ENCODE peak calls at places on chromosomes 12 and 14, in nine cellular contexts. Z, O, T, C, U, E, R, M and G are unnamed samples.
A peak's percentile ranks its signal among the peaks of the same experiment; 100 is the strongest.

GRCh38 chr12:63875703-63876102 is 31.2 kb downstream of the SRGAP1 start:
- DNase-seq in Z (no peak), O (no peak), T (no peak), C (no peak), U (no peak), E (no peak), R (no peak), M (no peak), G (no peak)

GRCh38 chr12:68790952-68791234 is 17.1 kb upstream of the MDM2 start:
- DNase-seq in Z (no peak), O (no peak), T (no peak), C (no peak), U (no peak), E (no peak), R (no peak), M (no peak), G (no peak)

GRCh38 chr12:46263140-46264017 is 5.5 kb downstream of the SLC38A1 start:
- DNase-seq in Z (no peak), O (no peak), T (no peak), C (no peak), U (no peak), E (no peak), R (no peak), M (no peak), G (no peak)

GRCh38 chr12:42589465-42590323 is at the start of gene PRICKLE1:
- DNase-seq in Z (no peak), O (no peak), T (no peak), C (peak; percentile 62), U (peak; percentile 61), E (peak; percentile 4), R (no peak), M (peak; percentile 6), G (peak; percentile 67)

GRCh38 chr14:34933301-34933700 is 49.5 kb upstream of the SRP54 start:
- DNase-seq in Z (no peak), O (no peak), T (no peak), C (no peak), U (no peak), E (no peak), R (no peak), M (no peak), G (no peak)

GRCh38 chr14:88322505-88323085 is 474 bp downstream of the KCNK10 start:
- DNase-seq in Z (peak; percentile 41), O (no peak), T (no peak), C (no peak), U (no peak), E (peak; percentile 18), R (no peak), M (no peak), G (no peak)

GRCh38 chr12:49342914-49343731 is 3.6 kb upstream of the DNAJC22 start:
- DNase-seq in Z (no peak), O (no peak), T (no peak), C (no peak), U (no peak), E (no peak), R (no peak), M (no peak), G (no peak)

GRCh38 chr14:103316723-103317122 is 17.3 kb upstream of the EIF5 start:
- DNase-seq in Z (no peak), O (no peak), T (no peak), C (no peak), U (no peak), E (no peak), R (no peak), M (no peak), G (no peak)

GRCh38 chr14:55712505-55712904 is 132.5 kb downstream of the KTN1 start:
- DNase-seq in Z (no peak), O (no peak), T (no peak), C (no peak), U (no peak), E (no peak), R (no peak), M (no peak), G (no peak)

GRCh38 chr12:101604132-101604531 is 9.4 kb downstream of the MYBPC1 start:
- DNase-seq in Z (no peak), O (no peak), T (no peak), C (no peak), U (no peak), E (no peak), R (no peak), M (no peak), G (no peak)

GRCh38 chr12:124866883-124867232 is 3.2 kb upstream of the SCARB1 start:
- DNase-seq in Z (no peak), O (no peak), T (no peak), C (no peak), U (no peak), E (no peak), R (no peak), M (no peak), G (no peak)

GRCh38 chr12:124736115-124737039 is 127.3 kb downstream of the SCARB1 start:
- DNase-seq in Z (no peak), O (no peak), T (no peak), C (no peak), U (no peak), E (no peak), R (no peak), M (no peak), G (no peak)

GRCh38 chr12:104930388-104931326 is 27.4 kb downstream of the SLC41A2 start:
- DNase-seq in Z (no peak), O (no peak), T (no peak), C (no peak), U (no peak), E (no peak), R (no peak), M (peak; percentile 30), G (no peak)

GRCh38 chr12:113555226-113555625 is 83.6 kb upstream of the LHX5 start:
- DNase-seq in Z (no peak), O (no peak), T (no peak), C (no peak), U (no peak), E (no peak), R (peak; percentile 42), M (no peak), G (no peak)

GRCh38 chr14:78083837-78084236 is 86.3 kb upstream of the NRXN3 start:
- DNase-seq in Z (no peak), O (no peak), T (no peak), C (no peak), U (no peak), E (no peak), R (no peak), M (no peak), G (no peak)

GRCh38 chr14:47438650-47439140 is 236.7 kb downstream of the MDGA2 start:
- DNase-seq in Z (no peak), O (no peak), T (no peak), C (peak; percentile 17), U (no peak), E (no peak), R (no peak), M (no peak), G (no peak)

GRCh38 chr14:58738189-58738836 is 100.6 kb downstream of the DACT1 start:
- DNase-seq in Z (no peak), O (peak; percentile 78), T (no peak), C (peak; percentile 21), U (no peak), E (no peak), R (no peak), M (no peak), G (no peak)

GRCh38 chr14:58587271-58587670 is 50.5 kb upstream of the DACT1 start:
- DNase-seq in Z (no peak), O (peak; percentile 54), T (no peak), C (peak; percentile 58), U (no peak), E (no peak), R (no peak), M (no peak), G (no peak)

GRCh38 chr14:42027271-42027670 is 420.6 kb downstream of the LRFN5 start:
- DNase-seq in Z (no peak), O (no peak), T (no peak), C (no peak), U (no peak), E (no peak), R (no peak), M (no peak), G (no peak)

GRCh38 chr12:28089363-28089762 is 100.9 kb upstream of the CCDC91 start:
- DNase-seq in Z (no peak), O (no peak), T (no peak), C (no peak), U (no peak), E (no peak), R (no peak), M (no peak), G (no peak)

GRCh38 chr12:88579941-88580871 is at the start of gene KITLG:
- DNase-seq in Z (peak; percentile 69), O (peak; percentile 77), T (no peak), C (peak; percentile 82), U (peak; percentile 84), E (peak; percentile 65), R (peak; percentile 62), M (peak; percentile 1), G (peak; percentile 80)

GRCh38 chr14:77407158-77407557 is 16.2 kb downstream of the NOXRED1 start:
- DNase-seq in Z (no peak), O (no peak), T (no peak), C (no peak), U (no peak), E (no peak), R (no peak), M (no peak), G (no peak)